ENCODE peak calls at places on chromosomes 7 and 10, in ten cellular contexts. One of them, this sample, is unnamed.

GRCh38 chr7:21869785-21870402 is 75.8 kb downstream of the CDCA7L start:
- DNase-seq in heart left ventricle: no peak
- DNase-seq in IMR-90: peak; percentile 37
- DNase-seq in effector memory CD4-positive, alpha-beta T cell: no peak
- DNase-seq in PC-3: peak; percentile 28
- DNase-seq in suprapubic skin: no peak
- DNase-seq in uterus: no peak
- DNase-seq in psoas muscle: no peak
- DNase-seq in GM23248: peak; percentile 12
- DNase-seq in tibial artery: no peak
- DNase-seq in this sample: no peak

GRCh38 chr7:105097619-105098018 is 83.6 kb downstream of the KMT2E start:
- DNase-seq in effector memory CD4-positive, alpha-beta T cell: no peak
- DNase-seq in heart left ventricle: no peak
- DNase-seq in psoas muscle: no peak
- DNase-seq in uterus: no peak
- DNase-seq in PC-3: peak; percentile 89
- DNase-seq in IMR-90: peak; percentile 96
- DNase-seq in GM23248: peak; percentile 88
- DNase-seq in tibial artery: no peak
- DNase-seq in suprapubic skin: no peak
- DNase-seq in this sample: no peak

GRCh38 chr10:99569253-99569939 is 36.7 kb downstream of the NKX2-3 start:
- DNase-seq in suprapubic skin: no peak
- DNase-seq in tibial artery: no peak
- DNase-seq in uterus: no peak
- DNase-seq in heart left ventricle: no peak
- DNase-seq in IMR-90: no peak
- DNase-seq in psoas muscle: no peak
- DNase-seq in GM23248: no peak
- DNase-seq in PC-3: no peak
- DNase-seq in effector memory CD4-positive, alpha-beta T cell: no peak
- DNase-seq in this sample: no peak

GRCh38 chr10:131954356-131954965 is 27.3 kb downstream of the BNIP3 start:
- DNase-seq in uterus: no peak
- DNase-seq in GM23248: no peak
- DNase-seq in IMR-90: no peak
- DNase-seq in tibial artery: no peak
- DNase-seq in effector memory CD4-positive, alpha-beta T cell: no peak
- DNase-seq in heart left ventricle: no peak
- DNase-seq in suprapubic skin: no peak
- DNase-seq in psoas muscle: no peak
- DNase-seq in PC-3: no peak
- DNase-seq in this sample: no peak

GRCh38 chr7:74365320-74366022 is 76.3 kb downstream of the CLIP2 start:
- DNase-seq in GM23248: peak; percentile 58
- DNase-seq in PC-3: peak; percentile 40
- DNase-seq in suprapubic skin: no peak
- DNase-seq in heart left ventricle: no peak
- DNase-seq in IMR-90: peak; percentile 43
- DNase-seq in effector memory CD4-positive, alpha-beta T cell: no peak
- DNase-seq in tibial artery: peak; percentile 68
- DNase-seq in psoas muscle: peak; percentile 67
- DNase-seq in uterus: peak; percentile 29
- DNase-seq in this sample: peak; percentile 72

GRCh38 chr7:134649231-134649775 is 2.6 kb downstream of the BPGM start:
- DNase-seq in GM23248: peak; percentile 14
- DNase-seq in effector memory CD4-positive, alpha-beta T cell: no peak
- DNase-seq in IMR-90: peak; percentile 37
- DNase-seq in tibial artery: no peak
- DNase-seq in heart left ventricle: no peak
- DNase-seq in PC-3: no peak
- DNase-seq in suprapubic skin: no peak
- DNase-seq in uterus: no peak
- DNase-seq in psoas muscle: no peak
- DNase-seq in this sample: no peak

GRCh38 chr10:96089116-96089515 is 41.0 kb upstream of the ZNF518A start:
- DNase-seq in IMR-90: no peak
- DNase-seq in uterus: no peak
- DNase-seq in heart left ventricle: no peak
- DNase-seq in tibial artery: no peak
- DNase-seq in suprapubic skin: no peak
- DNase-seq in psoas muscle: no peak
- DNase-seq in effector memory CD4-positive, alpha-beta T cell: no peak
- DNase-seq in GM23248: no peak
- DNase-seq in PC-3: no peak
- DNase-seq in this sample: no peak

GRCh38 chr10:60574388-60574787 is 184.7 kb upstream of the ANK3 start:
- DNase-seq in PC-3: peak; percentile 80
- DNase-seq in effector memory CD4-positive, alpha-beta T cell: no peak
- DNase-seq in psoas muscle: no peak
- DNase-seq in GM23248: no peak
- DNase-seq in tibial artery: no peak
- DNase-seq in uterus: no peak
- DNase-seq in suprapubic skin: no peak
- DNase-seq in heart left ventricle: no peak
- DNase-seq in IMR-90: no peak
- DNase-seq in this sample: no peak

GRCh38 chr7:22841954-22842353 is 19.3 kb upstream of the TOMM7 start:
- DNase-seq in psoas muscle: peak; percentile 90
- DNase-seq in uterus: peak; percentile 39
- DNase-seq in IMR-90: peak; percentile 47
- DNase-seq in effector memory CD4-positive, alpha-beta T cell: no peak
- DNase-seq in suprapubic skin: peak; percentile 82
- DNase-seq in PC-3: no peak
- DNase-seq in tibial artery: peak; percentile 66
- DNase-seq in GM23248: peak; percentile 26
- DNase-seq in heart left ventricle: no peak
- DNase-seq in this sample: no peak

GRCh38 chr7:141001122-141001521 is 13.6 kb downstream of the MRPS33 start:
- DNase-seq in suprapubic skin: no peak
- DNase-seq in tibial artery: no peak
- DNase-seq in uterus: no peak
- DNase-seq in GM23248: no peak
- DNase-seq in effector memory CD4-positive, alpha-beta T cell: no peak
- DNase-seq in psoas muscle: no peak
- DNase-seq in heart left ventricle: no peak
- DNase-seq in PC-3: no peak
- DNase-seq in IMR-90: no peak
- DNase-seq in this sample: no peak

GRCh38 chr7:37488163-37488759 is 39.6 kb upstream of the ELMO1 start:
- DNase-seq in effector memory CD4-positive, alpha-beta T cell: no peak
- DNase-seq in IMR-90: no peak
- DNase-seq in heart left ventricle: no peak
- DNase-seq in psoas muscle: no peak
- DNase-seq in uterus: no peak
- DNase-seq in suprapubic skin: no peak
- DNase-seq in GM23248: no peak
- DNase-seq in tibial artery: no peak
- DNase-seq in PC-3: no peak
- DNase-seq in this sample: no peak

GRCh38 chr10:117425908-117426566 is 50.8 kb upstream of the PDZD8 start:
- DNase-seq in effector memory CD4-positive, alpha-beta T cell: no peak
- DNase-seq in GM23248: no peak
- DNase-seq in psoas muscle: no peak
- DNase-seq in suprapubic skin: no peak
- DNase-seq in tibial artery: no peak
- DNase-seq in IMR-90: no peak
- DNase-seq in heart left ventricle: no peak
- DNase-seq in PC-3: no peak
- DNase-seq in uterus: no peak
- DNase-seq in this sample: no peak

GRCh38 chr10:127243490-127244272 is 47.3 kb upstream of the INSYN2A start:
- DNase-seq in PC-3: peak; percentile 50
- DNase-seq in effector memory CD4-positive, alpha-beta T cell: no peak
- DNase-seq in suprapubic skin: no peak
- DNase-seq in GM23248: peak; percentile 44
- DNase-seq in psoas muscle: no peak
- DNase-seq in uterus: no peak
- DNase-seq in heart left ventricle: no peak
- DNase-seq in tibial artery: no peak
- DNase-seq in IMR-90: peak; percentile 30
- DNase-seq in this sample: no peak

GRCh38 chr7:132819648-132820047 is 243.4 kb upstream of the PLXNA4 start:
- DNase-seq in GM23248: no peak
- DNase-seq in effector memory CD4-positive, alpha-beta T cell: no peak
- DNase-seq in psoas muscle: no peak
- DNase-seq in suprapubic skin: no peak
- DNase-seq in uterus: no peak
- DNase-seq in heart left ventricle: no peak
- DNase-seq in tibial artery: no peak
- DNase-seq in PC-3: no peak
- DNase-seq in IMR-90: no peak
- DNase-seq in this sample: no peak

GRCh38 chr10:35462491-35462934 is 126.2 kb downstream of the CCNY start:
- DNase-seq in IMR-90: no peak
- DNase-seq in tibial artery: no peak
- DNase-seq in PC-3: no peak
- DNase-seq in psoas muscle: no peak
- DNase-seq in effector memory CD4-positive, alpha-beta T cell: no peak
- DNase-seq in heart left ventricle: no peak
- DNase-seq in uterus: no peak
- DNase-seq in suprapubic skin: no peak
- DNase-seq in GM23248: no peak
- DNase-seq in this sample: no peak

GRCh38 chr10:102813734-102814455 is 23.3 kb downstream of the CYP17A1 start:
- DNase-seq in uterus: no peak
- DNase-seq in heart left ventricle: no peak
- DNase-seq in tibial artery: peak; percentile 55
- DNase-seq in IMR-90: peak; percentile 37
- DNase-seq in psoas muscle: peak; percentile 40
- DNase-seq in suprapubic skin: no peak
- DNase-seq in PC-3: no peak
- DNase-seq in GM23248: peak; percentile 28
- DNase-seq in effector memory CD4-positive, alpha-beta T cell: no peak
- DNase-seq in this sample: no peak

GRCh38 chr10:48533951-48534720 is 70.7 kb downstream of the ARHGAP22 start:
- DNase-seq in PC-3: no peak
- DNase-seq in IMR-90: no peak
- DNase-seq in psoas muscle: no peak
- DNase-seq in suprapubic skin: peak; percentile 52
- DNase-seq in tibial artery: no peak
- DNase-seq in effector memory CD4-positive, alpha-beta T cell: no peak
- DNase-seq in uterus: no peak
- DNase-seq in GM23248: peak; percentile 27
- DNase-seq in heart left ventricle: no peak
- DNase-seq in this sample: no peak

GRCh38 chr10:51047857-51048256 is 26.4 kb upstream of the PRKG1 start:
- DNase-seq in psoas muscle: no peak
- DNase-seq in tibial artery: no peak
- DNase-seq in GM23248: peak; percentile 39
- DNase-seq in uterus: no peak
- DNase-seq in heart left ventricle: no peak
- DNase-seq in effector memory CD4-positive, alpha-beta T cell: no peak
- DNase-seq in PC-3: peak; percentile 41
- DNase-seq in suprapubic skin: no peak
- DNase-seq in IMR-90: no peak
- DNase-seq in this sample: no peak

GRCh38 chr7:28755255-28755654 is 202.9 kb downstream of the TRIL start:
- DNase-seq in tibial artery: peak; percentile 52
- DNase-seq in GM23248: peak; percentile 90
- DNase-seq in IMR-90: peak; percentile 63
- DNase-seq in suprapubic skin: no peak
- DNase-seq in psoas muscle: no peak
- DNase-seq in PC-3: peak; percentile 61
- DNase-seq in heart left ventricle: no peak
- DNase-seq in uterus: no peak
- DNase-seq in effector memory CD4-positive, alpha-beta T cell: no peak
- DNase-seq in this sample: no peak
- H3K27ac ChIP-seq in tibial artery: no peak overlapping the region
- H3K27ac ChIP-seq in GM23248: peak overlapping the region; percentile 38
- H3K27ac ChIP-seq in IMR-90: no peak overlapping the region
- H3K27ac ChIP-seq in suprapubic skin: no peak overlapping the region
- H3K27ac ChIP-seq in psoas muscle: no peak overlapping the region
- H3K27ac ChIP-seq in PC-3: no peak overlapping the region
- H3K27ac ChIP-seq in heart left ventricle: no peak overlapping the region
- H3K27ac ChIP-seq in uterus: no peak overlapping the region
- H3K27ac ChIP-seq in effector memory CD4-positive, alpha-beta T cell: no peak overlapping the region
- H3K27ac ChIP-seq in this sample: peak overlapping the region; percentile 98

DNA sequence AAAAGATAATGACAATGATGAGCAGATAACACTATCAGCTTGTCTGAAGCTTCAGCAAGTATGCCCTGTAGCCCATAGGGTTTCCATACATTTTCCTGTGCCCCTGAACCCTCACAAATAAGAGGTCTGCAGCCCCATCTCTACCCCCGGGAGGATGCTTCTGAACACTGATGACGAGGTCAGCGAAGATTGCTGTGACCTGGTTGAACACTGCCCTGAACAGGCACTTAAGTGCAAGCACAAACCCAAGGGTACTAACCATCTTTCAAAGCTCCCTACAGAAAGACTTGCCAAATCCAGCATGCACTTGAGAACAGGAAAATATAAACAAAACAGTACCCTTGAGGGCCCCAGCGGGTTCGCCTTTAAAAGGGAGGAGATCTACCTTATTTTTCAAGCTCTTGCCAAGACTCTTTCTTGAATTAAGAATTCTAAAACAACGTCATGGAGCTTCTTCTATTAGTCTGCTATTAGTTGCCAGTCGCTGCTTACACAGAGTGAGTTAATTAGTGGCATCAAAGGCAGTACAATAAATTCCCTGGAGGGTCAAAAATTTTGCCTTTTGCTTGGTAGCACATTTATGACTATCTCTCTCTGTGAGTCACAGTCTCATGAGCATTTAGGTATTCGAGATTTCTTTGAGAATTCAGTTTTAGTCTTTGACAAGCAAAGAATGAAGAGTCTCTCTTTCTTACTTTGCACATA is 81.0 kb downstream of the GLI3 start:
- DNase-seq in psoas muscle: no peak
- DNase-seq in suprapubic skin: no peak
- DNase-seq in tibial artery: no peak
- DNase-seq in uterus: no peak
- DNase-seq in IMR-90: peak; percentile 31
- DNase-seq in PC-3: no peak
- DNase-seq in heart left ventricle: no peak
- DNase-seq in GM23248: peak; percentile 77
- DNase-seq in effector memory CD4-positive, alpha-beta T cell: no peak
- DNase-seq in this sample: no peak
- H3K27ac ChIP-seq in psoas muscle: no peak overlapping the region
- H3K27ac ChIP-seq in suprapubic skin: peak overlapping the region; percentile 59
- H3K27ac ChIP-seq in tibial artery: no peak overlapping the region
- H3K27ac ChIP-seq in uterus: peak overlapping the region; percentile 24
- H3K27ac ChIP-seq in IMR-90: no peak overlapping the region
- H3K27ac ChIP-seq in PC-3: no peak overlapping the region
- H3K27ac ChIP-seq in heart left ventricle: no peak overlapping the region
- H3K27ac ChIP-seq in GM23248: peak overlapping the region; percentile 50
- H3K27ac ChIP-seq in effector memory CD4-positive, alpha-beta T cell: no peak overlapping the region
- H3K27ac ChIP-seq in this sample: no peak overlapping the region

GRCh38 chr7:50356945-50357268 is 52.4 kb downstream of the IKZF1 start:
- DNase-seq in effector memory CD4-positive, alpha-beta T cell: no peak
- DNase-seq in psoas muscle: no peak
- DNase-seq in IMR-90: no peak
- DNase-seq in PC-3: no peak
- DNase-seq in GM23248: no peak
- DNase-seq in tibial artery: no peak
- DNase-seq in uterus: no peak
- DNase-seq in suprapubic skin: no peak
- DNase-seq in heart left ventricle: no peak
- DNase-seq in this sample: no peak
- H3K27ac ChIP-seq in effector memory CD4-positive, alpha-beta T cell: peak overlapping the region; percentile 94
- H3K27ac ChIP-seq in psoas muscle: no peak overlapping the region
- H3K27ac ChIP-seq in IMR-90: no peak overlapping the region
- H3K27ac ChIP-seq in PC-3: no peak overlapping the region
- H3K27ac ChIP-seq in GM23248: no peak overlapping the region
- H3K27ac ChIP-seq in tibial artery: no peak overlapping the region
- H3K27ac ChIP-seq in uterus: no peak overlapping the region
- H3K27ac ChIP-seq in suprapubic skin: peak overlapping the region; percentile 24
- H3K27ac ChIP-seq in heart left ventricle: no peak overlapping the region
- H3K27ac ChIP-seq in this sample: no peak overlapping the region

GRCh38 chr10:62388328-62388727 is 14.2 kb downstream of the ZNF365 start:
- DNase-seq in heart left ventricle: no peak
- DNase-seq in PC-3: no peak
- DNase-seq in IMR-90: no peak
- DNase-seq in uterus: no peak
- DNase-seq in tibial artery: no peak
- DNase-seq in GM23248: no peak
- DNase-seq in suprapubic skin: no peak
- DNase-seq in psoas muscle: no peak
- DNase-seq in effector memory CD4-positive, alpha-beta T cell: no peak
- DNase-seq in this sample: no peak
- H3K27ac ChIP-seq in heart left ventricle: no peak overlapping the region
- H3K27ac ChIP-seq in PC-3: peak overlapping the region; percentile 17
- H3K27ac ChIP-seq in IMR-90: no peak overlapping the region
- H3K27ac ChIP-seq in uterus: no peak overlapping the region
- H3K27ac ChIP-seq in tibial artery: no peak overlapping the region
- H3K27ac ChIP-seq in GM23248: no peak overlapping the region
- H3K27ac ChIP-seq in suprapubic skin: no peak overlapping the region
- H3K27ac ChIP-seq in psoas muscle: no peak overlapping the region
- H3K27ac ChIP-seq in effector memory CD4-positive, alpha-beta T cell: no peak overlapping the region
- H3K27ac ChIP-seq in this sample: peak overlapping the region; percentile 75

This sample was measured in caudate nucleus.